ENCODE peak calls at places on chromosomes 6 and 20, in nine cellular contexts. J is ovary; O is stimulated activated CD8-positive, alpha-beta memory T cell treated with anti-CD3 and anti-CD28 coated beads, Interleukin-2, amount 100 ng/mL, for 48 hours; W is activated CD4-positive, alpha-beta T cell treated with anti-CD3 and anti-CD28 coated beads, Interleukin-2, amount 10 ng/mL, durations not matched to agents 7 days and 5 days; I is ELR; A is AG08396; U is HFFc6; Z is stimulated activated CD4-positive, alpha-beta T cell treated with anti-CD3 and anti-CD28 coated beads, TNF-alpha, amount 100 ng/mL, for 24 hours; H is HCEC 1CT. K is an unnamed sample.

GRCh38 chr20:53914861-53915458 is 155.4 kb downstream of the BCAS1 start:
- DNase-seq in O (no peak), I (peak; percentile 38), W (no peak), Z (no peak), H (no peak), U (no peak), A (no peak), J (no peak), K (peak; percentile 32)

GRCh38 chr6:52016918-52017748 is 70.3 kb downstream of the PKHD1 start:
- DNase-seq in A (no peak), H (no peak), J (no peak), I (no peak), W (no peak), O (no peak), Z (no peak), U (no peak), K (no peak)

GRCh38 chr6:114430534-114431124 is 87.8 kb upstream of the HS3ST5 start:
- DNase-seq in I (no peak), J (no peak), U (no peak), H (no peak), A (no peak), Z (no peak), O (no peak), W (no peak), K (no peak)

GRCh38 chr6:112502348-112503130 is 155.4 kb downstream of the RFPL4B start:
- DNase-seq in I (peak; percentile 44), J (no peak), W (no peak), H (peak; percentile 39), O (no peak), U (no peak), A (peak; percentile 34), Z (no peak), K (peak; percentile 46)

GRCh38 chr6:6976193-6976592 is 131.6 kb upstream of the RREB1 start:
- DNase-seq in J (no peak), W (no peak), H (no peak), I (no peak), O (no peak), A (no peak), U (no peak), Z (no peak), K (no peak)

GRCh38 chr6:43274916-43275597 is 23.0 kb upstream of the SLC22A7 start:
- DNase-seq in W (peak; percentile 23), O (no peak), U (no peak), J (peak; percentile 41), Z (no peak), I (no peak), A (no peak), H (no peak), K (peak; percentile 14)

GRCh38 chr6:144447487-144447886 is 162.4 kb downstream of the UTRN start:
- DNase-seq in I (peak; percentile 84), A (peak; percentile 20), W (no peak), J (no peak), U (peak; percentile 61), Z (no peak), O (no peak), H (peak; percentile 34), K (no peak)

GRCh38 chr6:90068264-90068663 is 174.0 kb downstream of the GJA10 start:
- DNase-seq in A (peak; percentile 17), Z (no peak), I (peak; percentile 69), O (peak; percentile 24), J (no peak), U (no peak), H (peak; percentile 35), W (no peak), K (peak; percentile 5)

GRCh38 chr6:80543598-80544181 is 437.2 kb downstream of the BCKDHB start:
- DNase-seq in A (peak; percentile 21), W (no peak), O (no peak), I (peak; percentile 90), Z (no peak), H (peak; percentile 67), U (peak; percentile 72), J (no peak), K (no peak)

GRCh38 chr6:108434222-108434621 is 126.5 kb upstream of the FOXO3 start:
- DNase-seq in Z (no peak), I (no peak), W (no peak), J (no peak), O (no peak), H (no peak), A (no peak), U (no peak), K (no peak)

GRCh38 chr6:8246403-8246802 is 144.1 kb upstream of the EEF1E1 start:
- DNase-seq in Z (no peak), U (no peak), W (no peak), O (no peak), I (no peak), J (no peak), A (no peak), H (no peak), K (no peak)

GRCh38 chr6:160224599-160225237 is 33.9 kb downstream of the SLC22A2 start:
- DNase-seq in O (no peak), A (no peak), J (no peak), H (no peak), W (no peak), U (no peak), I (no peak), Z (no peak), K (no peak)

GRCh38 chr6:125858427-125859320 is 67.9 kb downstream of the NCOA7 start:
- DNase-seq in Z (peak; percentile 3), W (peak; percentile 39), J (peak; percentile 27), H (peak; percentile 68), U (peak; percentile 47), O (peak; percentile 1), I (peak; percentile 84), A (peak; percentile 78), K (peak; percentile 62)

GRCh38 chr6:168574075-168574698 is 133.2 kb downstream of the SMOC2 start:
- DNase-seq in H (no peak), U (no peak), Z (no peak), J (peak; percentile 47), O (no peak), A (no peak), W (no peak), I (no peak), K (no peak)

GRCh38 chr6:19994909-19995308 is 157.7 kb downstream of the ID4 start:
- DNase-seq in I (no peak), U (no peak), W (no peak), J (no peak), O (no peak), H (no peak), Z (no peak), A (no peak), K (no peak)

GRCh38 chr20:44069203-44069931 is 117.6 kb downstream of the JPH2 start:
- DNase-seq in J (no peak), Z (no peak), A (no peak), O (peak; percentile 46), H (no peak), I (no peak), W (peak; percentile 80), U (no peak), K (no peak)

GRCh38 chr20:12358006-12358654 is 440.4 kb downstream of the BTBD3 start:
- DNase-seq in O (no peak), W (no peak), J (no peak), A (no peak), Z (no peak), H (no peak), U (no peak), I (no peak), K (no peak)

GRCh38 chr6:77249560-77249959 is 213.7 kb downstream of the HTR1B start:
- DNase-seq in J (no peak), I (no peak), W (no peak), A (no peak), O (no peak), H (no peak), Z (no peak), U (no peak), K (no peak)

GRCh38 chr20:1782181-1782580 is 113.0 kb upstream of the SIRPA start:
- DNase-seq in Z (no peak), I (no peak), A (no peak), W (no peak), U (no peak), H (no peak), O (no peak), J (no peak), K (no peak)

GRCh38 chr6:72941751-72942150 is 283.5 kb downstream of the KHDC1L start:
- DNase-seq in W (no peak), A (no peak), J (no peak), I (no peak), Z (no peak), O (no peak), H (no peak), U (no peak), K (no peak)

GRCh38 chr20:33532753-33533459 is 43.0 kb downstream of the CBFA2T2 start:
- DNase-seq in Z (no peak), W (no peak), O (no peak), J (no peak), H (peak; percentile 16), U (no peak), I (no peak), A (no peak), K (no peak)

GRCh38 chr6:21836292-21836691 is 242.7 kb downstream of the SOX4 start:
- DNase-seq in I (no peak), U (no peak), A (no peak), J (no peak), W (no peak), O (no peak), Z (no peak), H (no peak), K (no peak)

GRCh38 chr20:54062812-54063280 is 7.5 kb downstream of the BCAS1 start:
- DNase-seq in A (peak; percentile 50), Z (no peak), I (peak; percentile 68), U (peak; percentile 48), W (no peak), O (no peak), J (no peak), H (peak; percentile 61), K (peak; percentile 47)

GRCh38 chr6:149905911-149906371 is 8.0 kb upstream of the RAET1E start:
- DNase-seq in J (no peak), A (no peak), Z (no peak), W (no peak), O (no peak), H (no peak), I (no peak), U (no peak), K (no peak)

GRCh38 chr6:106728296-106728870 is 99.0 kb downstream of the QRSL1 start:
- DNase-seq in W (no peak), Z (no peak), H (no peak), A (no peak), J (no peak), O (no peak), U (no peak), I (no peak), K (no peak)

GRCh38 chr6:165389534-165389933 is 80.1 kb upstream of the C6orf118 start:
- DNase-seq in I (no peak), Z (no peak), J (no peak), H (no peak), U (no peak), O (no peak), A (no peak), W (no peak), K (no peak)

GRCh38 chr20:11364736-11365135 is 553.0 kb upstream of the BTBD3 start:
- DNase-seq in U (no peak), H (no peak), Z (no peak), J (no peak), W (no peak), I (no peak), A (no peak), O (no peak), K (no peak)

GRCh38 chr6:71533939-71534379 is 245.3 kb downstream of the OGFRL1 start:
- DNase-seq in J (no peak), I (peak; percentile 49), H (peak; percentile 38), W (no peak), Z (no peak), U (peak; percentile 38), A (peak; percentile 9), O (no peak), K (peak; percentile 39)

GRCh38 chr6:117352466-117353081 is 73.2 kb downstream of the ROS1 start:
- DNase-seq in U (peak; percentile 12), Z (no peak), O (no peak), I (peak; percentile 63), J (no peak), W (no peak), H (peak; percentile 28), A (peak; percentile 7), K (peak; percentile 25)

GRCh38 chr20:48957053-48957481 is 35.6 kb downstream of the ARFGEF2 start:
- DNase-seq in O (no peak), A (no peak), U (no peak), Z (no peak), W (no peak), I (no peak), J (no peak), H (no peak), K (no peak)

GRCh38 chr20:51541189-51542032 is 1.1 kb downstream of the NFATC2 start:
- DNase-seq in I (no peak), A (peak; percentile 68), U (peak; percentile 48), O (peak; percentile 74), H (no peak), J (peak; percentile 61), W (peak; percentile 93), Z (peak; percentile 70), K (no peak)

K was measured in ACHN.